ENCODE peak calls at places on chromosome 20, in seven cellular contexts. F is mesendoderm, A is H9, S is IMR-90, V is neuronal stem cell, L is H1, O is mesenchymal stem cell. H is an unnamed sample.

GRCh38 chr20:25739615-25740320 is 43.1 kb upstream of the ZNF337 start:
- DNase-seq in F (no peak), A (no peak), S (peak), V (no peak), L (no peak), O (no peak), H (no peak)

GRCh38 chr20:3203315-3204123 is 963 bp downstream of the DDRGK1 start:
- DNase-seq in F (peak), A (no peak), S (no peak), V (no peak), L (no peak), O (peak), H (no peak)

GRCh38 chr20:61414455-61414991 is 162.5 kb downstream of the CDH4 start:
- DNase-seq in F (no peak), A (no peak), S (no peak), V (no peak), L (no peak), O (no peak), H (no peak)

GRCh38 chr20:51529027-51529749 is 13.3 kb downstream of the NFATC2 start:
- DNase-seq in F (no peak), A (no peak), S (peak), V (no peak), L (no peak), O (no peak), H (peak)

GRCh38 chr20:60962367-60963045 is 289.6 kb upstream of the CDH4 start:
- DNase-seq in F (no peak), A (no peak), S (no peak), V (no peak), L (no peak), O (no peak), H (no peak)

GRCh38 chr20:11792229-11792953 is 125.3 kb upstream of the BTBD3 start:
- DNase-seq in F (no peak), A (no peak), S (no peak), V (no peak), L (no peak), O (no peak), H (no peak)

GRCh38 chr20:41617059-41617921 is 887 bp downstream of the CHD6 start:
- DNase-seq in F (peak), A (peak), S (peak), V (peak), L (no peak), O (peak), H (peak)

GRCh38 chr20:17849901-17850673 is 118.5 kb downstream of the SNX5 start:
- DNase-seq in F (no peak), A (no peak), S (peak), V (no peak), L (no peak), O (peak), H (peak)

GRCh38 chr20:9068232-9068781 is 580 bp upstream of the PLCB4 start:
- DNase-seq in F (peak), A (peak), S (peak), V (peak), L (no peak), O (peak), H (peak)

GRCh38 chr20:38311100-38311499 is 7.1 kb downstream of the BPI start:
- DNase-seq in F (no peak), A (no peak), S (no peak), V (no peak), L (no peak), O (no peak), H (no peak)

GRCh38 chr20:20375862-20376261 is 8.0 kb downstream of the INSM1 start:
- DNase-seq in F (no peak), A (no peak), S (no peak), V (no peak), L (no peak), O (no peak), H (peak)

GRCh38 chr20:20184149-20184548 is 131.8 kb downstream of the CFAP61 start:
- DNase-seq in F (no peak), A (no peak), S (no peak), V (no peak), L (no peak), O (no peak), H (peak)

GRCh38 chr20:39109933-39110818 is 148.0 kb downstream of the DHX35 start:
- DNase-seq in F (peak), A (peak), S (no peak), V (no peak), L (no peak), O (no peak), H (no peak)

GRCh38 chr20:51376121-51376520 is 166.4 kb downstream of the NFATC2 start:
- DNase-seq in F (peak), A (no peak), S (no peak), V (no peak), L (no peak), O (no peak), H (no peak)

GRCh38 chr20:45109634-45110033 is 5.3 kb downstream of the WFDC5 start:
- DNase-seq in F (no peak), A (no peak), S (no peak), V (no peak), L (no peak), O (no peak), H (no peak)

GRCh38 chr20:49320460-49320859 is 42.6 kb upstream of the ZNFX1 start:
- DNase-seq in F (peak), A (peak), S (peak), V (no peak), L (no peak), O (peak), H (peak)

GRCh38 chr20:6735913-6736845 is 31.3 kb upstream of the BMP2 start:
- DNase-seq in F (peak), A (no peak), S (no peak), V (no peak), L (no peak), O (peak), H (no peak)

GRCh38 chr20:19423097-19423891 is 210.9 kb downstream of the SLC24A3 start:
- DNase-seq in F (peak), A (no peak), S (no peak), V (no peak), L (no peak), O (no peak), H (no peak)

GRCh38 chr20:35314460-35315198 is 22.4 kb upstream of the FAM83C start:
- DNase-seq in F (no peak), A (no peak), S (no peak), V (no peak), L (no peak), O (no peak), H (no peak)

GRCh38 chr20:63248835-63249591 is 5.2 kb downstream of the NKAIN4 start:
- DNase-seq in F (no peak), A (no peak), S (no peak), V (no peak), L (no peak), O (no peak), H (no peak)

GRCh38 chr20:13186043-13186774 is 34.9 kb upstream of the ISM1 start:
- DNase-seq in F (no peak), A (no peak), S (no peak), V (no peak), L (no peak), O (no peak), H (no peak)

GRCh38 chr20:17541996-17542395 is 10.8 kb upstream of the BFSP1 start:
- DNase-seq in F (peak), A (no peak), S (peak), V (no peak), L (no peak), O (peak), H (peak)

GRCh38 chr20:61848851-61849250 is 216.8 kb downstream of the TAF4 start:
- DNase-seq in F (no peak), A (no peak), S (no peak), V (no peak), L (no peak), O (no peak), H (no peak)

GRCh38 chr20:13793001-13793400 is 8.2 kb downstream of the NDUFAF5 start:
- DNase-seq in F (no peak), A (no peak), S (no peak), V (no peak), L (no peak), O (no peak), H (no peak)

GRCh38 chr20:15297059-15297875 is 959.9 kb upstream of the FLRT3 start:
- DNase-seq in F (no peak), A (no peak), S (no peak), V (no peak), L (no peak), O (no peak), H (no peak)

GRCh38 chr20:63224272-63225081 is 8.5 kb upstream of the YTHDF1 start:
- DNase-seq in F (peak), A (no peak), S (peak), V (no peak), L (no peak), O (peak), H (peak)

GRCh38 chr20:21388566-21388965 is 8.8 kb downstream of the NKX2-4 start:
- DNase-seq in F (no peak), A (no peak), S (no peak), V (no peak), L (no peak), O (no peak), H (no peak)

GRCh38 chr20:37218431-37218830 is 39.1 kb upstream of the MROH8 start:
- DNase-seq in F (no peak), A (no peak), S (no peak), V (no peak), L (no peak), O (no peak), H (no peak)
- H2BK120ac ChIP-seq in F (no peak), A (no peak), S (no peak), V (no peak), L (no peak), O (no peak), H (no peak)

GRCh38 chr20:7883309-7883708 is 56.9 kb downstream of the HAO1 start:
- DNase-seq in F (no peak), A (no peak), S (no peak), V (no peak), L (no peak), O (no peak), H (no peak)
- H3K4ac ChIP-seq in F (no peak), A (no peak), S (no peak), V (no peak), L (no peak), O (no peak), H (no peak)

DNA sequence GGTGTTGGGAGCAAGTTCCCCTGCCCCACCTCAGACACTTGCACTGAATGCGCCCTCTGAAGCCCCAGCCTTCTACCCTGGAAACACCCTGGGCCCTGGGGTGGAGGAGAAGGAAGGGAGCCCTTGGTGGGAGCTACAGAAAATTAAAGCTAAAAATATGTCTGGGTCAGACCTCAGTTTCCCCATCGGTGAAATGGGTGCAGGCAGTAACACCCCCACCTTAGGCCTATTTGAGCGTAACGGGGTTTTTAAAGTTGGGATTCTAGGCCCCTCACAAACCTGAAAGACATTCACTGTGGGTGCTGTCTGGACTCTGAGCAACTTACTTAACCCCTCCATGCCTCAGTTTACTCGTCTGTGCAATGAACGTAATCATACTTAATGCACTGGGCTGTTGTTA is 19.3 kb upstream of the CDH22 start:
- DNase-seq in F (no peak), A (no peak), S (no peak), V (no peak), L (no peak), O (no peak), H (no peak)
- H3K18ac ChIP-seq in F (no peak), A (no peak), S (no peak), V (no peak), L (no peak), O (no peak), H (no peak)

DNA sequence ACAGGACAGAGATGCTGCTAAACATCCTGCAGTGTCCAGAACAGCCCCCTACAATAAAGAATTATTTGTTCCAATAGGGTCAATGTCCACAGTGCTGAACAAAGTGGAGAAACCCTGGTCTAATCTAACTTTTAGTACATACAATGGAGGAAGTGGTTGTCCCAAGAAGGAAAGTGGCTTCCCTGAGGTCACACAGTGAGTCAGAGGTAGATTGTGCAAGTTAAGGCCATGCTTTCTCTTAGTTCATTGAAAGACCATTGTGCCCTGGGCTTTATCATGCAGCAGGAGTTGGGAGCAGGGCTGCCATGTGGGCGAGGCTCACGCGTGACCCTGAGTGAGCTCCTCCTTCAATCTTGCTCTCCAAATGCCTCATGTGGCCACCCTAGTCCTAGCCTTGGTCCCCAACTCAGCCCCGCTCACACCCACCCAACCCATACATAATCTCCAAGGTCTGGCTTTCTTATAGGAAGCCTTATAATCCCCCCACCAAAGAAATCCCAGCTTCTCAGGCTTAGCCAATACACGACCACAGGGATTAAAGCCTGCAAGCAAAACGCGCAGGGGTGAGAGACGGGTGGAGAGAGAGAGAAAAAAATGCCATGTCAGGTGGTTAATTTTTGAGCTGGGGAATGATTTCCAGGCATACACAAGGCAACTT is 19.9 kb downstream of the SLC13A3 start:
- DNase-seq in F (peak), A (no peak), S (peak), V (no peak), L (no peak), O (peak), H (peak)
- H2BK120ac ChIP-seq in F (no peak), A (no peak), S (no peak), V (no peak), L (no peak), O (no peak), H (no peak)

GRCh38 chr20:58389324-58389967 is 417 bp downstream of the VAPB start:
- DNase-seq in F (peak), A (no peak), S (peak), V (no peak), L (no peak), O (peak), H (peak)

GRCh38 chr20:58390659-58391035 is 1.6 kb downstream of the VAPB start:
- DNase-seq in F (no peak), A (no peak), S (no peak), V (no peak), L (no peak), O (no peak), H (no peak)

GRCh38 chr20:58389968-58390658 is 1.1 kb downstream of the VAPB start:
- DNase-seq in F (no peak), A (peak), S (no peak), V (no peak), L (no peak), O (no peak), H (no peak)

GRCh38 chr20:58393299-58393698 is 4.3 kb downstream of the VAPB start:
- DNase-seq in F (no peak), A (no peak), S (peak), V (no peak), L (no peak), O (peak), H (no peak)

DNA sequence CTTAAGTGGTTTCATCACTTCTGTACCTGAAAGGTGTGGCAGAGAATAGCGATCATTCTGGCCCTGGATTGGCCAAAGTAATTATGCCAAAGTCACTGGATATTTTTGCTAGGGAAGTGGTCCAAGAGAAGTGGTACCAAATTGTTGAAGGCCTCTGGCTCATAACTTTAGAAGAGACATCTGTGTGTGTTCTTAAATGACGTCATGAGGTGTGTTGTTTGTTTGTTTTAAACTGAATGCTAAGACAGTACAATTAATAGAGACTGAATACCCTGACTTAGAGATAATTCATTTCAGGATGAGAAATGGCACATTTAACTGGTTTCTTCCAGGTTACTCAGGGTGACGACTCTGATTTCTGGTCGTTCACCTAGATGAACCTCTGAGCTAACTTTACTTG is 3.3 kb downstream of the VAPB start:
- DNase-seq in F (no peak), A (no peak), S (no peak), V (no peak), L (no peak), O (no peak), H (no peak)
- H3K4ac ChIP-seq in F (no peak), A (no peak), S (no peak), V (no peak), L (no peak), O (no peak), H (peak)

GRCh38 chr20:10179574-10180298 is 38.9 kb upstream of the SNAP25 start:
- DNase-seq in F (peak), A (peak), S (peak), V (peak), L (no peak), O (peak), H (peak)

GRCh38 chr20:10172998-10173655 is 45.5 kb upstream of the SNAP25 start:
- DNase-seq in F (no peak), A (no peak), S (no peak), V (no peak), L (no peak), O (no peak), H (no peak)

GRCh38 chr20:10178091-10178490 is 40.5 kb upstream of the SNAP25 start:
- DNase-seq in F (no peak), A (no peak), S (no peak), V (no peak), L (no peak), O (no peak), H (no peak)

GRCh38 chr20:10178727-10179313 is 39.8 kb upstream of the SNAP25 start:
- DNase-seq in F (no peak), A (no peak), S (peak), V (no peak), L (no peak), O (no peak), H (no peak)

GRCh38 chr20:10177326-10177725 is 41.3 kb upstream of the SNAP25 start:
- DNase-seq in F (no peak), A (no peak), S (peak), V (no peak), L (no peak), O (no peak), H (no peak)
- H3K18ac ChIP-seq in F (no peak), A (no peak), S (no peak), V (no peak), L (no peak), O (no peak), H (no peak)

DNA sequence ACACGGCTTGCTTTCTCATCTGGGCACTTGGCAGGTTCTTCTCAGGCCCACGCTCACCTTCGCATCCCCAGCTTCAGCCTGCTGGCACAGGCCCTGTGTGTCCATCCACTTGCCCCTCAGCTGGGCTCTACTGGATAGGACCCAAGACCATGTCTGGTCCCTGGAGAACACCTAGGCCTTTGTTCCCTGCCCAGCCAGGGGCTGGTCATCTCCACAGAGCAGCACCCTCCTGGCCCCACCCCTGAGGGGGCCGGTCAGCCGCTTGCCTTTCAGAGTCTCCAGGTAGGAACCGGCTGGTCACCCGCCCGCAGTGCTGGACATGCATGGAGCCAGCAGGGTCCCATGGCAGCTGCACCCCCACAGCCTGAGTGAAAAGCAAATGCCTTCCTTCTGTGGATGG is 191.2 kb downstream of the SYNDIG1 start:
- DNase-seq in F (no peak), A (no peak), S (no peak), V (no peak), L (no peak), O (no peak), H (no peak)
- H2BK120ac ChIP-seq in F (no peak), A (no peak), S (no peak), V (no peak), L (no peak), O (no peak), H (no peak)

DNA sequence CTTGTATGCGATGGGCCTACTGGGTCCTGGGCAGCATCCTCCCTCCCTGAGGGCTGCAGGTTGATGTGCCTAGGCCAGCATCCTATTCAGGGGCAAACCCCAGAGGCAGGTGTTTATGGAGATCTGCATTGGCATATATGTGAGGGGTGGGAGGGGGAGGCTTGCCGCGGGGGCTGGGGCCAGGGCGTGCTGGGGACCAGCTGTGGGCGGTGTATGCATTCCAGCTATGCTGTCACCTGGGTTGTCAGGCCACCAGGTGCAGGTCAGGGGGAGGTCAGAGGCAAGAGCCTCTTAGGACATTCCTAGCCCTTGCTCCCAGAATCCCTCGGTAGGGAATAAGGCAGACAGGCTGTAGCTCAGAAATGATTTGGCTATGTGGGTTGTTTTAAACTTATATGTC is 11.9 kb downstream of the FOXA2 start:
- DNase-seq in F (no peak), A (no peak), S (no peak), V (no peak), L (no peak), O (no peak), H (no peak)
- H3K4ac ChIP-seq in F (no peak), A (no peak), S (no peak), V (no peak), L (no peak), O (no peak), H (no peak)

DNA sequence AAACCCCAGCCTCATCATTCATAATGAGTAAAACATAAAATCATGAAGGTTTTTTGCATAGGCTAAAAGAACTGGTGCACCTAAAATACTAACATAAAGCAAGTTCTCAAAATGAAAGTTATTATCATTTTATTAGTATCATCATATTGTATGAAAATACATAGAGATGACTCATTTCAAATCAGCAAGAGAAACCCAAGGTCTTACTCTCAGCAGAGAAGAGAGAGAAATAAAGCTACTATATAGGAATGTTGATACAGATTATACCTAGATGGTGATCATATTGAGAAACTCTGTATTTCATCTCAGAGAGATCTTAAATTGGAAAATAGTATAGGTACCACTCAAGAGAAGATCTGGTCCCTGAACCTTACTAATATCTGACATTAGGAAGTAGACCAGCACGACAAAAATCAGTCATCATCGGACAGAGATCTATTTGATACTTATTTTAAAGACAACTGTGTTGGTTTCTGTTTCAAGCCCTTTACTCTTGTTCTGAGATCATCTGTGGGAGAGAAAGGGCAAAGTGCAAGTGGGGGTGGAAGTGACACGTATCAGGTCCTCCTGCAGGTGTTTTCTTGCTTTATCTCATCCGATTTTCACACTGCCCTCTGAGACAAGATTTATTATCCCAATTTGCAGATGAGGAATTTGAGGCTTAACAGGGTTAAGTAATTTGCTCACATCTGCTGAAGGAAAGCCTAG is 532.3 kb downstream of the MAFB start:
- DNase-seq in F (no peak), A (no peak), S (no peak), V (no peak), L (no peak), O (no peak), H (no peak)
- H3K18ac ChIP-seq in F (no peak), A (no peak), S (no peak), V (no peak), L (no peak), O (no peak), H (no peak)

H was measured in trophoblast cell.